ENCODE peak calls at places on chromosomes 7 and 10, in ten cellular contexts. J is GM12865, E is lung, V is neural progenitor cell, C is lower lobe of right lung, U is RWPE1, A is choroid plexus epithelial cell, W is osteocyte, S is AG10803, L is WTC11. Q is an unnamed sample.

GRCh38 chr10:69124558-69125121 is 662 bp downstream of the VPS26A start:
- DNase-seq in S (peak; percentile 61), U (peak; percentile 62), L (peak; percentile 28), E (peak; percentile 67), W (no peak), A (peak; percentile 69), J (peak; percentile 71), C (peak; percentile 62), V (peak; percentile 50), Q (peak; percentile 40)

GRCh38 chr10:69045441-69046300 is 42.2 kb upstream of the SRGN start:
- DNase-seq in E (no peak), J (peak; percentile 92), C (peak; percentile 48), S (peak; percentile 49), W (no peak), U (peak; percentile 77), V (no peak), A (peak; percentile 81), L (no peak), Q (no peak)

GRCh38 chr7:128434413-128435310 is 21.0 kb upstream of the HILPDA start:
- DNase-seq in V (no peak), J (no peak), A (no peak), E (no peak), U (no peak), C (no peak), L (no peak), W (no peak), S (no peak), Q (no peak)

GRCh38 chr7:141220263-141220662 is 146.4 kb downstream of the TMEM178B start:
- DNase-seq in L (no peak), E (no peak), U (no peak), S (no peak), A (peak; percentile 10), W (no peak), V (peak; percentile 64), C (no peak), J (peak; percentile 21), Q (no peak)

GRCh38 chr7:74396993-74397392 is 56.7 kb upstream of the GTF2IRD1 start:
- DNase-seq in W (no peak), E (no peak), S (no peak), A (no peak), C (no peak), J (no peak), L (no peak), U (no peak), V (no peak), Q (no peak)

GRCh38 chr7:12893292-12893691 is 205.9 kb downstream of the ARL4A start:
- DNase-seq in A (no peak), U (no peak), C (no peak), V (no peak), L (no peak), W (no peak), J (no peak), E (no peak), S (peak; percentile 80), Q (no peak)

GRCh38 chr7:102319671-102320070 is 33.0 kb downstream of the SH2B2 start:
- DNase-seq in V (no peak), E (no peak), C (no peak), U (no peak), L (no peak), A (no peak), W (no peak), J (no peak), S (no peak), Q (no peak)

GRCh38 chr7:78558571-78558970 is 760.0 kb downstream of the PHTF2 start:
- DNase-seq in E (no peak), L (no peak), U (no peak), C (no peak), W (no peak), V (peak; percentile 15), J (no peak), S (no peak), A (no peak), Q (no peak)

GRCh38 chr10:30702860-30703259 is 73.3 kb upstream of the LYZL2 start:
- DNase-seq in C (no peak), W (no peak), J (no peak), V (no peak), L (no peak), A (no peak), E (no peak), S (no peak), U (no peak), Q (no peak)

DNA sequence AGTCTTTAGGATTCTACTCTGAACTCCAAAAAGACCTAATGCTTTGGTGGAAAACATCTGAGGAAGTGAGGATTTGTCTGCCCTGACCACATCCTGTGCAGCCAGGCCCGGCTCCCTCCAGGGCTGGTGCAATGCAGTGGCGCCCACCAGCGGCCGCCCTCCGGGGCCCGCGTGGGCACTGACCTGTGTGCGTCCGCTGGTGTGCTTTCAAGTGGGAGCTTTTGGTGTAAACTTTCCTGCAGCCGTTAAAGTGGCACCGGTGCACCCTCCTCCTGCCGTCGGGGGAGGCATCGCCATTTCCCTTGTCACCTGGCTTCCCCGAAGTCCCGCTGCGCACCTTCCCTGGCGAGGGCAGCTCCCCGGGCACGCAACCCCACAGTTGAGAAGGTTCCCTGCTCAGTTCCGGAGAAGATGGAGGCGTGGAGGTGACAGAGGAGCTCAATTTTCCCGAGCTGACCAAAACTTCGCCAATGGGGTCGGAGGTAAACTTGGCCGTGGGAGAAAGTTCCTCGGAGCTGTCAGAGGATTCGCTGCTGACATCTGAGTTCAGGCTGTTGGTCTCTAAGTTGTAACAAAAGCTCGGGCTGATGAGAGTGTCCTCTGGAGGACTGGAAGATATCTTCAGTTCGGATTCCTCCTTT is 3.4 kb downstream of the KLF6 start:
- DNase-seq in E (no peak), S (peak; percentile 84), U (no peak), C (peak; percentile 79), J (peak; percentile 70), L (peak; percentile 22), A (peak; percentile 80), W (no peak), V (no peak), Q (no peak)
- TF ChIP-seq CTCF in E (no peak), S (peak; percentile 64), U (peak; percentile 77), C (peak; percentile 62), J (peak; percentile 76), L (no peak), A (peak; percentile 64), W (peak; percentile 58), V (no peak), Q (no peak)

GRCh38 chr7:87225696-87226095 is 6.2 kb upstream of the TMEM243 start:
- DNase-seq in A (peak; percentile 26), L (no peak), E (no peak), W (no peak), S (no peak), U (peak; percentile 51), V (no peak), J (no peak), C (no peak), Q (no peak)
- TF ChIP-seq CTCF in A (no peak), L (no peak), E (no peak), W (no peak), S (no peak), U (no peak), V (no peak), J (no peak), C (no peak), Q (no peak)

GRCh38 chr7:99293650-99294049 is 21.0 kb downstream of the MYH16 start:
- DNase-seq in W (no peak), V (no peak), C (no peak), E (no peak), S (no peak), J (no peak), U (no peak), A (no peak), L (no peak), Q (no peak)
- TF ChIP-seq CTCF in W (no peak), V (no peak), C (no peak), E (no peak), S (no peak), J (no peak), U (no peak), A (no peak), L (no peak), Q (no peak)

GRCh38 chr7:142587578-142588191 is 161.6 kb upstream of the PRSS1 start:
- DNase-seq in C (no peak), L (no peak), V (peak; percentile 63), E (no peak), W (no peak), S (peak; percentile 81), U (peak; percentile 54), A (peak; percentile 94), J (peak; percentile 65), Q (no peak)

GRCh38 chr7:142584765-142585164 is 164.5 kb upstream of the PRSS1 start:
- DNase-seq in L (no peak), J (no peak), S (peak; percentile 42), V (no peak), A (peak; percentile 70), U (no peak), E (no peak), C (no peak), W (no peak), Q (no peak)

GRCh38 chr7:142583424-142583823 is 165.8 kb upstream of the PRSS1 start:
- DNase-seq in J (peak; percentile 79), U (peak; percentile 87), L (no peak), C (no peak), A (peak; percentile 96), W (no peak), E (no peak), V (peak; percentile 7), S (peak; percentile 68), Q (no peak)

GRCh38 chr7:142586611-142587010 is 162.7 kb upstream of the PRSS1 start:
- DNase-seq in V (no peak), C (no peak), E (no peak), J (no peak), S (no peak), L (no peak), W (no peak), A (no peak), U (no peak), Q (no peak)

GRCh38 chr7:142585425-142585824 is 163.8 kb upstream of the PRSS1 start:
- DNase-seq in W (no peak), S (no peak), C (no peak), E (no peak), L (no peak), V (no peak), A (peak; percentile 59), U (no peak), J (no peak), Q (no peak)
- TF ChIP-seq CTCF in W (no peak), S (peak; percentile 52), C (no peak), E (no peak), L (no peak), V (no peak), A (peak; percentile 71), U (no peak), J (peak; percentile 18), Q (no peak)

GRCh38 chr10:35855155-35855947 is 213.3 kb upstream of the FZD8 start:
- DNase-seq in S (peak; percentile 27), L (no peak), A (no peak), C (no peak), J (no peak), E (no peak), W (no peak), U (no peak), V (no peak), Q (no peak)
- TF ChIP-seq CTCF in S (no peak), L (no peak), A (no peak), C (no peak), J (no peak), E (no peak), W (no peak), U (no peak), V (no peak), Q (no peak)

GRCh38 chr7:98745722-98746318 is 124.0 kb downstream of the TMEM130 start:
- DNase-seq in E (peak; percentile 75), U (peak; percentile 80), L (peak; percentile 91), A (peak; percentile 42), C (peak; percentile 79), W (no peak), S (peak; percentile 37), V (peak; percentile 89), J (peak; percentile 79), Q (peak; percentile 90)
- TF ChIP-seq CTCF in E (peak; percentile 22), U (peak; percentile 95), L (peak; percentile 93), A (peak; percentile 71), C (peak; percentile 79), W (peak; percentile 76), S (peak; percentile 76), V (peak; percentile 92), J (peak; percentile 88), Q (peak; percentile 91)

GRCh38 chr7:50112250-50112649 is 19.2 kb upstream of the ZPBP start:
- DNase-seq in E (no peak), C (no peak), W (no peak), J (no peak), U (no peak), L (no peak), V (no peak), A (no peak), S (no peak), Q (no peak)
- TF ChIP-seq CTCF in E (no peak), C (no peak), W (no peak), J (no peak), U (no peak), L (no peak), V (no peak), A (no peak), S (no peak), Q (no peak)